ENCODE peak calls at places on chromosome 3, in eight cellular contexts. One of them, this sample, is unnamed.

GRCh38 chr3:59816312-59816711 is 766.5 kb upstream of the CFAP20DC start:
- ATAC-seq in HCT116: no peak
- ATAC-seq in heart left ventricle: no peak
- ATAC-seq in HepG2: no peak
- ATAC-seq in upper lobe of left lung: no peak
- ATAC-seq in IMR-90: no peak
- ATAC-seq in gastrocnemius medialis: no peak
- ATAC-seq in A549: no peak
- ATAC-seq in this sample: no peak

GRCh38 chr3:119933197-119933596 is 151.3 kb downstream of the NR1I2 start:
- ATAC-seq in HCT116: no peak
- ATAC-seq in heart left ventricle: no peak
- ATAC-seq in HepG2: no peak
- ATAC-seq in upper lobe of left lung: no peak
- ATAC-seq in IMR-90: no peak
- ATAC-seq in gastrocnemius medialis: no peak
- ATAC-seq in A549: no peak
- ATAC-seq in this sample: no peak

GRCh38 chr3:114539525-114539924 is 245.7 kb downstream of the TIGIT start:
- ATAC-seq in HCT116: no peak
- ATAC-seq in heart left ventricle: no peak
- ATAC-seq in HepG2: no peak
- ATAC-seq in upper lobe of left lung: no peak
- ATAC-seq in IMR-90: no peak
- ATAC-seq in gastrocnemius medialis: no peak
- ATAC-seq in A549: no peak
- ATAC-seq in this sample: no peak

GRCh38 chr3:95343767-95344166 is 1280.9 kb downstream of the NSUN3 start:
- ATAC-seq in HCT116: no peak
- ATAC-seq in heart left ventricle: no peak
- ATAC-seq in HepG2: no peak
- ATAC-seq in upper lobe of left lung: no peak
- ATAC-seq in IMR-90: no peak
- ATAC-seq in gastrocnemius medialis: no peak
- ATAC-seq in A549: no peak
- ATAC-seq in this sample: no peak

GRCh38 chr3:7650466-7650865 is 789.6 kb downstream of the GRM7 start:
- ATAC-seq in HCT116: no peak
- ATAC-seq in heart left ventricle: no peak
- ATAC-seq in HepG2: no peak
- ATAC-seq in upper lobe of left lung: no peak
- ATAC-seq in IMR-90: no peak
- ATAC-seq in gastrocnemius medialis: no peak
- ATAC-seq in A549: no peak
- ATAC-seq in this sample: no peak

GRCh38 chr3:127888564-127889107 is 26.4 kb upstream of the KBTBD12 start:
- ATAC-seq in HCT116: no peak
- ATAC-seq in heart left ventricle: no peak
- ATAC-seq in HepG2: no peak
- ATAC-seq in upper lobe of left lung: peak; percentile 19
- ATAC-seq in IMR-90: no peak
- ATAC-seq in gastrocnemius medialis: peak; percentile 46
- ATAC-seq in A549: no peak
- ATAC-seq in this sample: peak; percentile 34

GRCh38 chr3:125353659-125354058 is 21.5 kb downstream of the ZNF148 start:
- ATAC-seq in HCT116: no peak
- ATAC-seq in heart left ventricle: no peak
- ATAC-seq in HepG2: no peak
- ATAC-seq in upper lobe of left lung: no peak
- ATAC-seq in IMR-90: no peak
- ATAC-seq in gastrocnemius medialis: no peak
- ATAC-seq in A549: no peak
- ATAC-seq in this sample: no peak

GRCh38 chr3:187775549-187775948 is 30.3 kb upstream of the BCL6 start:
- ATAC-seq in HCT116: no peak
- ATAC-seq in heart left ventricle: no peak
- ATAC-seq in HepG2: no peak
- ATAC-seq in upper lobe of left lung: no peak
- ATAC-seq in IMR-90: no peak
- ATAC-seq in gastrocnemius medialis: no peak
- ATAC-seq in A549: no peak
- ATAC-seq in this sample: no peak

GRCh38 chr3:52025453-52025852 is 29.8 kb upstream of the RPL29 start:
- ATAC-seq in HCT116: no peak
- ATAC-seq in heart left ventricle: no peak
- ATAC-seq in HepG2: no peak
- ATAC-seq in upper lobe of left lung: no peak
- ATAC-seq in IMR-90: no peak
- ATAC-seq in gastrocnemius medialis: peak; percentile 11
- ATAC-seq in A549: no peak
- ATAC-seq in this sample: peak; percentile 18

GRCh38 chr3:52024765-52025452 is 29.2 kb upstream of the RPL29 start:
- ATAC-seq in HCT116: no peak
- ATAC-seq in heart left ventricle: peak; percentile 28
- ATAC-seq in HepG2: no peak
- ATAC-seq in upper lobe of left lung: no peak
- ATAC-seq in IMR-90: no peak
- ATAC-seq in gastrocnemius medialis: peak; percentile 63
- ATAC-seq in A549: no peak
- ATAC-seq in this sample: no peak

GRCh38 chr3:52023101-52023770 is 27.5 kb upstream of the RPL29 start:
- ATAC-seq in HCT116: no peak
- ATAC-seq in heart left ventricle: no peak
- ATAC-seq in HepG2: no peak
- ATAC-seq in upper lobe of left lung: no peak
- ATAC-seq in IMR-90: no peak
- ATAC-seq in gastrocnemius medialis: no peak
- ATAC-seq in A549: no peak
- ATAC-seq in this sample: no peak

GRCh38 chr3:52022323-52023100 is 26.8 kb upstream of the RPL29 start:
- ATAC-seq in HCT116: no peak
- ATAC-seq in heart left ventricle: peak; percentile 16
- ATAC-seq in HepG2: no peak
- ATAC-seq in upper lobe of left lung: no peak
- ATAC-seq in IMR-90: peak; percentile 75
- ATAC-seq in gastrocnemius medialis: peak; percentile 46
- ATAC-seq in A549: no peak
- ATAC-seq in this sample: peak; percentile 40

DNA sequence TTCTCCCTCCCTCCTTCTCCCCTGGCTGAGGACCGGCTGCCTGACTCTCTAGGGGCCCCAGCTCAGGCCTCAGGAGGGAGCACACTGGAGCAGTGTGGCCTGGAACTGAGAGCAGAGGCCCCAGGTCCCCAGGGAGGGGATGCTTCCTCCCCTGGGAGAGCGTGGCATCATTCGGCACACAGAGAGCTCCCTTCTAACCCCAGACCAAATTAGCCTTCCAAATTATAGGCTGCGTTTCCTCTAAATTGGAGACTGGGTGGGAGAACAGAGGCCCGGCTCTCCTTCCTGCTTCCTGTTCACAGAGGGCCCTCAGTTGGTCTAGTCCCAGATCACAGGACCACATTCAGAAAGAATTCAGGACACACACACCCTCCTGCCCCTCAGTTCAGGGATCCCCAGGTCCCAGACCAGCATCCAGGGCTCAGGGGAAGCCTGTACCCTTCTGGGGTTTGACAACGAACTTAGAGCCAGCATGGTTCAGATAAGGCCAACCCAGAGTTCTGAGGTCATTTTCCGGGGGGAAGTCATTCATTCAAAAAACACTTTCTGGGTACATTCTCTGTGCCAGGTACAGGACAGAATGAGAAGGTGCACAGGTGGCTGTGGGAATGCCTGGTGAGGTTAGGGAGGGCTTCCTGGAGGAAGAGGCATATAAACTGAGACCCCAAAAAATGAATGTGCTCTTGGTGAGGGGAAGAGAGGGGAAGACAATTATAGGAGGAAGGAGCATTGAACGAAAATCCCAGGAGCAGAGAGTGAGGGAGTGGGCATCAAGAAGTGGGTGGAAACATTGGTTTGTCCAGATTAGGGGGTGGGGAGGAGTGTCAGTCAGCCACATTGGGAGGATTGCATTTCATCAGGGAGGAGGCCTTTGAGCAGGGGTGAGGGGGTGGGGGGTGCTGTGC is 28.4 kb upstream of the RPL29 start:
- ATAC-seq in HCT116: no peak
- ATAC-seq in heart left ventricle: no peak
- ATAC-seq in HepG2: peak; percentile 16
- ATAC-seq in upper lobe of left lung: no peak
- ATAC-seq in IMR-90: no peak
- ATAC-seq in gastrocnemius medialis: no peak
- ATAC-seq in A549: no peak
- ATAC-seq in this sample: no peak
- TF ChIP-seq POLR2A in HCT116: no peak
- TF ChIP-seq POLR2A in heart left ventricle: no peak
- TF ChIP-seq POLR2A in HepG2: no peak
- TF ChIP-seq POLR2A in upper lobe of left lung: no peak
- TF ChIP-seq POLR2A in IMR-90: no peak
- TF ChIP-seq POLR2A in gastrocnemius medialis: no peak
- TF ChIP-seq POLR2A in A549: no peak
- TF ChIP-seq POLR2A in this sample: no peak

GRCh38 chr3:101676219-101676764 is 640 bp downstream of the ZBTB11 start:
- ATAC-seq in HCT116: peak; percentile 86
- ATAC-seq in heart left ventricle: peak; percentile 92
- ATAC-seq in HepG2: peak; percentile 90
- ATAC-seq in upper lobe of left lung: peak; percentile 98
- ATAC-seq in IMR-90: peak; percentile 91
- ATAC-seq in gastrocnemius medialis: peak; percentile 68
- ATAC-seq in A549: peak; percentile 84
- ATAC-seq in this sample: peak; percentile 93

GRCh38 chr3:101677436-101678286 is 729 bp upstream of the ZBTB11 start:
- ATAC-seq in HCT116: no peak
- ATAC-seq in heart left ventricle: no peak
- ATAC-seq in HepG2: peak; percentile 4
- ATAC-seq in upper lobe of left lung: no peak
- ATAC-seq in IMR-90: no peak
- ATAC-seq in gastrocnemius medialis: no peak
- ATAC-seq in A549: no peak
- ATAC-seq in this sample: no peak

GRCh38 chr3:101685050-101685400 is 1.5 kb downstream of the RPL24 start:
- ATAC-seq in HCT116: no peak
- ATAC-seq in heart left ventricle: no peak
- ATAC-seq in HepG2: no peak
- ATAC-seq in upper lobe of left lung: no peak
- ATAC-seq in IMR-90: no peak
- ATAC-seq in gastrocnemius medialis: no peak
- ATAC-seq in A549: no peak
- ATAC-seq in this sample: no peak

GRCh38 chr3:101676765-101677435 is at the start of gene ZBTB11:
- ATAC-seq in HCT116: peak; percentile 77
- ATAC-seq in heart left ventricle: peak; percentile 96
- ATAC-seq in HepG2: peak; percentile 81
- ATAC-seq in upper lobe of left lung: peak; percentile 97
- ATAC-seq in IMR-90: peak; percentile 71
- ATAC-seq in gastrocnemius medialis: peak; percentile 98
- ATAC-seq in A549: peak; percentile 75
- ATAC-seq in this sample: peak; percentile 95

DNA sequence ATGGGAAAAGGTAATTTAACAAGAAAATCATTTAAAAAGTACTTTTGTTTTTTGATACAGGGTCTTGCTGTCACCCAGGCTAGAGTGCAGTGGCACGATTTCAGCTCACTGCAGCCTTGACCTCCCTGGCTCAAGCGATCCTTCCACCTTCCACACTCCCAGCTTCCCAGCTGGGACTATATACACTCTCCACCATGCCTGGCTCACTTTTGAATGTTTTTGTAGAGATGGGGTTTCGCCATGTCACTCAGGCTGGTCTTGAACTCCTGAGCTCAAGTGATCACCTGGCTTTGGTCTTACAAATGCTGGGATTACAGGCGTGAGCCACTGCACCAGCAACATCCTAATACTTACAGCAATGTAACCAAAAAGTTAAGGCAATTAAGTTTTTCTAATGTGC is 3.5 kb upstream of the ZBTB11 start:
- ATAC-seq in HCT116: no peak
- ATAC-seq in heart left ventricle: no peak
- ATAC-seq in HepG2: no peak
- ATAC-seq in upper lobe of left lung: no peak
- ATAC-seq in IMR-90: no peak
- ATAC-seq in gastrocnemius medialis: no peak
- ATAC-seq in A549: no peak
- ATAC-seq in this sample: no peak
- TF ChIP-seq POLR2A in HCT116: no peak
- TF ChIP-seq POLR2A in heart left ventricle: no peak
- TF ChIP-seq POLR2A in HepG2: peak; percentile 45
- TF ChIP-seq POLR2A in upper lobe of left lung: no peak
- TF ChIP-seq POLR2A in IMR-90: no peak
- TF ChIP-seq POLR2A in gastrocnemius medialis: no peak
- TF ChIP-seq POLR2A in A549: no peak
- TF ChIP-seq POLR2A in this sample: no peak

GRCh38 chr3:170359178-170359704 is 1.7 kb downstream of the SKIL start:
- ATAC-seq in HCT116: no peak
- ATAC-seq in heart left ventricle: no peak
- ATAC-seq in HepG2: no peak
- ATAC-seq in upper lobe of left lung: no peak
- ATAC-seq in IMR-90: no peak
- ATAC-seq in gastrocnemius medialis: no peak
- ATAC-seq in A549: no peak
- ATAC-seq in this sample: no peak

GRCh38 chr3:170357920-170358854 is 672 bp downstream of the SKIL start:
- ATAC-seq in HCT116: peak; percentile 16
- ATAC-seq in heart left ventricle: peak; percentile 18
- ATAC-seq in HepG2: peak; percentile 37
- ATAC-seq in upper lobe of left lung: peak; percentile 82
- ATAC-seq in IMR-90: peak; percentile 22
- ATAC-seq in gastrocnemius medialis: peak; percentile 39
- ATAC-seq in A549: peak; percentile 40
- ATAC-seq in this sample: peak; percentile 9

GRCh38 chr3:170355738-170356595 is 1.5 kb upstream of the SKIL start:
- ATAC-seq in HCT116: no peak
- ATAC-seq in heart left ventricle: no peak
- ATAC-seq in HepG2: peak; percentile 1
- ATAC-seq in upper lobe of left lung: no peak
- ATAC-seq in IMR-90: no peak
- ATAC-seq in gastrocnemius medialis: peak; percentile 8
- ATAC-seq in A549: peak; percentile 3
- ATAC-seq in this sample: no peak

GRCh38 chr3:170357176-170357919 is at the start of gene SKIL:
- ATAC-seq in HCT116: peak; percentile 82
- ATAC-seq in heart left ventricle: peak; percentile 73
- ATAC-seq in HepG2: peak; percentile 65
- ATAC-seq in upper lobe of left lung: peak; percentile 93
- ATAC-seq in IMR-90: peak; percentile 77
- ATAC-seq in gastrocnemius medialis: peak; percentile 83
- ATAC-seq in A549: peak; percentile 76
- ATAC-seq in this sample: peak; percentile 90

DNA sequence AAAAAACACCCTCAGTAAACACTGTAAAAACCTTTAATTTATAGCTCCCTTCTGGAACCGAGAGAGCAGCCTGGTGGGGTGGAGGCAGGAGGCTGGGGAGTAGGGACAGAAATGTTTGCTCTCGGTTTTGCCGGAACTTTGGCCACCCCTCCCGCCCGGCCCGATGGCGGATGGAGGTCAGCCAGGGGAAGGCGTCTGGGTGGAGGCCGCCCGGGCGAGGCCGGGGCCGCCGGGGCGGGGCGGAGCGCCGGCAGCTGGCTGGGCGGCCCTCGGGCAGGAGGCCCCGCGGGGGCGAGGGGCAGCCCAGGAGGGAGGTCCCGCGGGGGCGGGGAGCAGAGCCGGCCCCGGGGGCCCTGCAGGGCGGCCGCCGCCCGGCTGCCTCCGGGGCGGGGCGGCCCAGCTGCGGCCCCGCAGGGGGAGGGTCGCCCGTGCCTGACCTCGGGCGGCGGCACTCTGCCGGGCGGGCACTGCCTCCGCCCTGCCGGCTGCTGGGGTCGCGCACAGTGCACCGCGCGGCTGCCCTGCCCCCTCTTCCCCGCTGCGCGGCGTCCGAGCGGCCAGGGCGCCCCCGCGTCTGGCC is 829 bp upstream of the SKIL start:
- ATAC-seq in HCT116: peak; percentile 60
- ATAC-seq in heart left ventricle: peak; percentile 65
- ATAC-seq in HepG2: peak; percentile 87
- ATAC-seq in upper lobe of left lung: peak; percentile 87
- ATAC-seq in IMR-90: peak; percentile 68
- ATAC-seq in gastrocnemius medialis: peak; percentile 51
- ATAC-seq in A549: peak; percentile 77
- ATAC-seq in this sample: peak; percentile 75
- TF ChIP-seq POLR2A in HCT116: no peak
- TF ChIP-seq POLR2A in heart left ventricle: no peak
- TF ChIP-seq POLR2A in HepG2: no peak
- TF ChIP-seq POLR2A in upper lobe of left lung: peak; percentile 55
- TF ChIP-seq POLR2A in IMR-90: peak; percentile 75
- TF ChIP-seq POLR2A in gastrocnemius medialis: peak; percentile 61
- TF ChIP-seq POLR2A in A549: peak; percentile 27
- TF ChIP-seq POLR2A in this sample: peak; percentile 52

GRCh38 chr3:141051641-141052569 is 758 bp downstream of the SPSB4 start:
- ATAC-seq in HCT116: no peak
- ATAC-seq in heart left ventricle: peak; percentile 22
- ATAC-seq in HepG2: peak; percentile 58
- ATAC-seq in upper lobe of left lung: no peak
- ATAC-seq in IMR-90: peak; percentile 42
- ATAC-seq in gastrocnemius medialis: peak; percentile 55
- ATAC-seq in A549: peak; percentile 33
- ATAC-seq in this sample: peak; percentile 37

GRCh38 chr3:141052570-141053069 is 1.5 kb downstream of the SPSB4 start:
- ATAC-seq in HCT116: no peak
- ATAC-seq in heart left ventricle: no peak
- ATAC-seq in HepG2: no peak
- ATAC-seq in upper lobe of left lung: no peak
- ATAC-seq in IMR-90: no peak
- ATAC-seq in gastrocnemius medialis: no peak
- ATAC-seq in A549: no peak
- ATAC-seq in this sample: peak; percentile 15

GRCh38 chr3:141050576-141050912 is 603 bp upstream of the SPSB4 start:
- ATAC-seq in HCT116: no peak
- ATAC-seq in heart left ventricle: no peak
- ATAC-seq in HepG2: no peak
- ATAC-seq in upper lobe of left lung: no peak
- ATAC-seq in IMR-90: no peak
- ATAC-seq in gastrocnemius medialis: no peak
- ATAC-seq in A549: peak; percentile 21
- ATAC-seq in this sample: no peak

GRCh38 chr3:141049681-141050080 is 1.5 kb upstream of the SPSB4 start:
- ATAC-seq in HCT116: peak; percentile 49
- ATAC-seq in heart left ventricle: no peak
- ATAC-seq in HepG2: peak; percentile 51
- ATAC-seq in upper lobe of left lung: no peak
- ATAC-seq in IMR-90: no peak
- ATAC-seq in gastrocnemius medialis: no peak
- ATAC-seq in A549: peak; percentile 41
- ATAC-seq in this sample: no peak

GRCh38 chr3:141050913-141051632 is at the start of gene SPSB4:
- ATAC-seq in HCT116: peak; percentile 89
- ATAC-seq in heart left ventricle: peak; percentile 77
- ATAC-seq in HepG2: peak; percentile 76
- ATAC-seq in upper lobe of left lung: no peak
- ATAC-seq in IMR-90: peak; percentile 92
- ATAC-seq in gastrocnemius medialis: peak; percentile 82
- ATAC-seq in A549: peak; percentile 78
- ATAC-seq in this sample: peak; percentile 86
- TF ChIP-seq POLR2A in HCT116: no peak
- TF ChIP-seq POLR2A in heart left ventricle: peak; percentile 36
- TF ChIP-seq POLR2A in HepG2: no peak
- TF ChIP-seq POLR2A in upper lobe of left lung: no peak
- TF ChIP-seq POLR2A in IMR-90: no peak
- TF ChIP-seq POLR2A in gastrocnemius medialis: no peak
- TF ChIP-seq POLR2A in A549: no peak
- TF ChIP-seq POLR2A in this sample: no peak

This sample was measured in gastroesophageal sphincter.